ENCODE peak calls at places on chromosomes 12 and 14, in nine cellular contexts. One of them, this sample, is unnamed.

GRCh38 chr12:111448266-111448830 is 42.6 kb downstream of the SH2B3 start:
- DNase-seq in NCI-H460: no peak
- DNase-seq in heart left ventricle: no peak
- DNase-seq in amygdala: no peak
- DNase-seq in HFF-Myc: no peak
- DNase-seq in neuronal stem cell: no peak
- DNase-seq in NCI-H2107: no peak
- DNase-seq in NCI-H1092 treated with DMSO at 0.1 percent for 48 hours: no peak
- DNase-seq in fibroblast of lung: no peak
- DNase-seq in this sample: no peak

GRCh38 chr12:51891843-51892242 is 3.9 kb downstream of the ANKRD33 start:
- DNase-seq in NCI-H460: no peak
- DNase-seq in heart left ventricle: no peak
- DNase-seq in amygdala: no peak
- DNase-seq in HFF-Myc: no peak
- DNase-seq in neuronal stem cell: no peak
- DNase-seq in NCI-H2107: no peak
- DNase-seq in NCI-H1092 treated with DMSO at 0.1 percent for 48 hours: no peak
- DNase-seq in fibroblast of lung: no peak
- DNase-seq in this sample: no peak

GRCh38 chr12:82996168-82996812 is 309.6 kb downstream of the TMTC2 start:
- DNase-seq in NCI-H460: no peak
- DNase-seq in heart left ventricle: no peak
- DNase-seq in amygdala: no peak
- DNase-seq in HFF-Myc: no peak
- DNase-seq in neuronal stem cell: no peak
- DNase-seq in NCI-H2107: no peak
- DNase-seq in NCI-H1092 treated with DMSO at 0.1 percent for 48 hours: no peak
- DNase-seq in fibroblast of lung: peak
- DNase-seq in this sample: no peak

GRCh38 chr12:109125791-109126190 is 9.4 kb downstream of the ACACB start:
- DNase-seq in NCI-H460: no peak
- DNase-seq in heart left ventricle: no peak
- DNase-seq in amygdala: no peak
- DNase-seq in HFF-Myc: no peak
- DNase-seq in neuronal stem cell: no peak
- DNase-seq in NCI-H2107: no peak
- DNase-seq in NCI-H1092 treated with DMSO at 0.1 percent for 48 hours: no peak
- DNase-seq in fibroblast of lung: no peak
- DNase-seq in this sample: no peak

GRCh38 chr12:34400986-34401658 is 378.8 kb downstream of the ALG10 start:
- DNase-seq in NCI-H460: no peak
- DNase-seq in heart left ventricle: peak
- DNase-seq in amygdala: no peak
- DNase-seq in HFF-Myc: no peak
- DNase-seq in neuronal stem cell: no peak
- DNase-seq in NCI-H2107: no peak
- DNase-seq in NCI-H1092 treated with DMSO at 0.1 percent for 48 hours: no peak
- DNase-seq in fibroblast of lung: no peak
- DNase-seq in this sample: no peak

GRCh38 chr14:68794856-68795601 is 2.2 kb upstream of the ZFP36L1 start:
- DNase-seq in NCI-H460: no peak
- DNase-seq in heart left ventricle: no peak
- DNase-seq in amygdala: no peak
- DNase-seq in HFF-Myc: peak
- DNase-seq in neuronal stem cell: no peak
- DNase-seq in NCI-H2107: no peak
- DNase-seq in NCI-H1092 treated with DMSO at 0.1 percent for 48 hours: no peak
- DNase-seq in fibroblast of lung: peak
- DNase-seq in this sample: no peak

GRCh38 chr12:42612258-42612608 is 22.7 kb upstream of the PRICKLE1 start:
- DNase-seq in NCI-H460: no peak
- DNase-seq in heart left ventricle: no peak
- DNase-seq in amygdala: no peak
- DNase-seq in HFF-Myc: no peak
- DNase-seq in neuronal stem cell: no peak
- DNase-seq in NCI-H2107: no peak
- DNase-seq in NCI-H1092 treated with DMSO at 0.1 percent for 48 hours: no peak
- DNase-seq in fibroblast of lung: peak
- DNase-seq in this sample: no peak

GRCh38 chr12:32455607-32456063 is 56.3 kb downstream of the FGD4 start:
- DNase-seq in NCI-H460: peak
- DNase-seq in heart left ventricle: peak
- DNase-seq in amygdala: no peak
- DNase-seq in HFF-Myc: peak
- DNase-seq in neuronal stem cell: peak
- DNase-seq in NCI-H2107: no peak
- DNase-seq in NCI-H1092 treated with DMSO at 0.1 percent for 48 hours: peak
- DNase-seq in fibroblast of lung: peak
- DNase-seq in this sample: peak

GRCh38 chr14:59190372-59190771 is 1.9 kb downstream of the DAAM1 start:
- DNase-seq in NCI-H460: no peak
- DNase-seq in heart left ventricle: no peak
- DNase-seq in amygdala: no peak
- DNase-seq in HFF-Myc: no peak
- DNase-seq in neuronal stem cell: peak
- DNase-seq in NCI-H2107: no peak
- DNase-seq in NCI-H1092 treated with DMSO at 0.1 percent for 48 hours: peak
- DNase-seq in fibroblast of lung: no peak
- DNase-seq in this sample: no peak

GRCh38 chr12:34335819-34336262 is 313.5 kb downstream of the ALG10 start:
- DNase-seq in NCI-H460: no peak
- DNase-seq in heart left ventricle: no peak
- DNase-seq in amygdala: no peak
- DNase-seq in HFF-Myc: no peak
- DNase-seq in neuronal stem cell: no peak
- DNase-seq in NCI-H2107: no peak
- DNase-seq in NCI-H1092 treated with DMSO at 0.1 percent for 48 hours: no peak
- DNase-seq in fibroblast of lung: no peak
- DNase-seq in this sample: no peak

GRCh38 chr12:53659011-53659551 is 16.8 kb downstream of the ATP5MC2 start:
- DNase-seq in NCI-H460: peak
- DNase-seq in heart left ventricle: peak
- DNase-seq in amygdala: peak
- DNase-seq in HFF-Myc: no peak
- DNase-seq in neuronal stem cell: peak
- DNase-seq in NCI-H2107: peak
- DNase-seq in NCI-H1092 treated with DMSO at 0.1 percent for 48 hours: peak
- DNase-seq in fibroblast of lung: peak
- DNase-seq in this sample: no peak

GRCh38 chr12:53290661-53291060 is 4.7 kb upstream of the PFDN5 start:
- DNase-seq in NCI-H460: no peak
- DNase-seq in heart left ventricle: no peak
- DNase-seq in amygdala: no peak
- DNase-seq in HFF-Myc: no peak
- DNase-seq in neuronal stem cell: no peak
- DNase-seq in NCI-H2107: no peak
- DNase-seq in NCI-H1092 treated with DMSO at 0.1 percent for 48 hours: no peak
- DNase-seq in fibroblast of lung: peak
- DNase-seq in this sample: no peak

GRCh38 chr12:118189761-118190181 is 53.8 kb downstream of the PEBP1 start:
- DNase-seq in NCI-H460: no peak
- DNase-seq in heart left ventricle: no peak
- DNase-seq in amygdala: no peak
- DNase-seq in HFF-Myc: no peak
- DNase-seq in neuronal stem cell: peak
- DNase-seq in NCI-H2107: no peak
- DNase-seq in NCI-H1092 treated with DMSO at 0.1 percent for 48 hours: peak
- DNase-seq in fibroblast of lung: peak
- DNase-seq in this sample: no peak

GRCh38 chr12:52344111-52344510 is 22.9 kb upstream of the KRT83 start:
- DNase-seq in NCI-H460: no peak
- DNase-seq in heart left ventricle: no peak
- DNase-seq in amygdala: no peak
- DNase-seq in HFF-Myc: no peak
- DNase-seq in neuronal stem cell: no peak
- DNase-seq in NCI-H2107: no peak
- DNase-seq in NCI-H1092 treated with DMSO at 0.1 percent for 48 hours: no peak
- DNase-seq in fibroblast of lung: no peak
- DNase-seq in this sample: no peak

GRCh38 chr12:95480230-95480629 is 6.3 kb downstream of the METAP2 start:
- DNase-seq in NCI-H460: no peak
- DNase-seq in heart left ventricle: no peak
- DNase-seq in amygdala: no peak
- DNase-seq in HFF-Myc: no peak
- DNase-seq in neuronal stem cell: no peak
- DNase-seq in NCI-H2107: no peak
- DNase-seq in NCI-H1092 treated with DMSO at 0.1 percent for 48 hours: no peak
- DNase-seq in fibroblast of lung: peak
- DNase-seq in this sample: no peak

GRCh38 chr14:21525571-21525970 is 575 bp downstream of the SALL2 start:
- DNase-seq in NCI-H460: no peak
- DNase-seq in heart left ventricle: no peak
- DNase-seq in amygdala: no peak
- DNase-seq in HFF-Myc: no peak
- DNase-seq in neuronal stem cell: no peak
- DNase-seq in NCI-H2107: peak
- DNase-seq in NCI-H1092 treated with DMSO at 0.1 percent for 48 hours: peak
- DNase-seq in fibroblast of lung: peak
- DNase-seq in this sample: no peak

GRCh38 chr12:124109760-124110159 is 136.7 kb downstream of the ZNF664 start:
- DNase-seq in NCI-H460: peak
- DNase-seq in heart left ventricle: no peak
- DNase-seq in amygdala: no peak
- DNase-seq in HFF-Myc: no peak
- DNase-seq in neuronal stem cell: no peak
- DNase-seq in NCI-H2107: no peak
- DNase-seq in NCI-H1092 treated with DMSO at 0.1 percent for 48 hours: no peak
- DNase-seq in fibroblast of lung: no peak
- DNase-seq in this sample: no peak

GRCh38 chr14:31582286-31582691 is 21.1 kb downstream of the NUBPL start:
- DNase-seq in NCI-H460: no peak
- DNase-seq in heart left ventricle: peak
- DNase-seq in amygdala: no peak
- DNase-seq in HFF-Myc: peak
- DNase-seq in neuronal stem cell: peak
- DNase-seq in NCI-H2107: no peak
- DNase-seq in NCI-H1092 treated with DMSO at 0.1 percent for 48 hours: no peak
- DNase-seq in fibroblast of lung: peak
- DNase-seq in this sample: no peak

GRCh38 chr12:53791735-53792326 is 40.1 kb upstream of the CISTR start:
- DNase-seq in NCI-H460: peak
- DNase-seq in heart left ventricle: no peak
- DNase-seq in amygdala: no peak
- DNase-seq in HFF-Myc: no peak
- DNase-seq in neuronal stem cell: no peak
- DNase-seq in NCI-H2107: no peak
- DNase-seq in NCI-H1092 treated with DMSO at 0.1 percent for 48 hours: no peak
- DNase-seq in fibroblast of lung: no peak
- DNase-seq in this sample: no peak

GRCh38 chr14:24690492-24690891 is 56.5 kb upstream of the GZMB start:
- DNase-seq in NCI-H460: no peak
- DNase-seq in heart left ventricle: no peak
- DNase-seq in amygdala: no peak
- DNase-seq in HFF-Myc: no peak
- DNase-seq in neuronal stem cell: no peak
- DNase-seq in NCI-H2107: peak
- DNase-seq in NCI-H1092 treated with DMSO at 0.1 percent for 48 hours: no peak
- DNase-seq in fibroblast of lung: no peak
- DNase-seq in this sample: no peak

GRCh38 chr12:131199221-131199620 is 245.5 kb downstream of the ADGRD1 start:
- DNase-seq in NCI-H460: no peak
- DNase-seq in heart left ventricle: no peak
- DNase-seq in amygdala: no peak
- DNase-seq in HFF-Myc: no peak
- DNase-seq in neuronal stem cell: no peak
- DNase-seq in NCI-H2107: no peak
- DNase-seq in NCI-H1092 treated with DMSO at 0.1 percent for 48 hours: no peak
- DNase-seq in fibroblast of lung: no peak
- DNase-seq in this sample: no peak

GRCh38 chr12:93624595-93625294 is 52.3 kb downstream of the SOCS2 start:
- DNase-seq in NCI-H460: peak
- DNase-seq in heart left ventricle: no peak
- DNase-seq in amygdala: no peak
- DNase-seq in HFF-Myc: peak
- DNase-seq in neuronal stem cell: no peak
- DNase-seq in NCI-H2107: no peak
- DNase-seq in NCI-H1092 treated with DMSO at 0.1 percent for 48 hours: no peak
- DNase-seq in fibroblast of lung: peak
- DNase-seq in this sample: no peak

GRCh38 chr14:71908141-71908540 is 24.1 kb upstream of the RGS6 start:
- DNase-seq in NCI-H460: no peak
- DNase-seq in heart left ventricle: no peak
- DNase-seq in amygdala: no peak
- DNase-seq in HFF-Myc: no peak
- DNase-seq in neuronal stem cell: no peak
- DNase-seq in NCI-H2107: no peak
- DNase-seq in NCI-H1092 treated with DMSO at 0.1 percent for 48 hours: no peak
- DNase-seq in fibroblast of lung: no peak
- DNase-seq in this sample: no peak

GRCh38 chr12:103956515-103957027 is 9.1 kb upstream of the TDG start:
- DNase-seq in NCI-H460: no peak
- DNase-seq in heart left ventricle: no peak
- DNase-seq in amygdala: no peak
- DNase-seq in HFF-Myc: no peak
- DNase-seq in neuronal stem cell: no peak
- DNase-seq in NCI-H2107: no peak
- DNase-seq in NCI-H1092 treated with DMSO at 0.1 percent for 48 hours: peak
- DNase-seq in fibroblast of lung: no peak
- DNase-seq in this sample: no peak

GRCh38 chr12:109115758-109116610 is at the start of gene ACACB:
- DNase-seq in NCI-H460: no peak
- DNase-seq in heart left ventricle: peak
- DNase-seq in amygdala: peak
- DNase-seq in HFF-Myc: no peak
- DNase-seq in neuronal stem cell: no peak
- DNase-seq in NCI-H2107: no peak
- DNase-seq in NCI-H1092 treated with DMSO at 0.1 percent for 48 hours: no peak
- DNase-seq in fibroblast of lung: no peak
- DNase-seq in this sample: peak

GRCh38 chr12:116609715-116610114 is 50.5 kb downstream of the MAP1LC3B2 start:
- DNase-seq in NCI-H460: no peak
- DNase-seq in heart left ventricle: no peak
- DNase-seq in amygdala: no peak
- DNase-seq in HFF-Myc: no peak
- DNase-seq in neuronal stem cell: no peak
- DNase-seq in NCI-H2107: no peak
- DNase-seq in NCI-H1092 treated with DMSO at 0.1 percent for 48 hours: no peak
- DNase-seq in fibroblast of lung: no peak
- DNase-seq in this sample: peak

GRCh38 chr14:101504096-101504948 is 57.0 kb upstream of the DIO3 start:
- DNase-seq in NCI-H460: no peak
- DNase-seq in heart left ventricle: peak
- DNase-seq in amygdala: no peak
- DNase-seq in HFF-Myc: no peak
- DNase-seq in neuronal stem cell: no peak
- DNase-seq in NCI-H2107: no peak
- DNase-seq in NCI-H1092 treated with DMSO at 0.1 percent for 48 hours: no peak
- DNase-seq in fibroblast of lung: no peak
- DNase-seq in this sample: no peak

GRCh38 chr14:51035611-51036192 is 59.2 kb downstream of the TRIM9 start:
- DNase-seq in NCI-H460: peak
- DNase-seq in heart left ventricle: no peak
- DNase-seq in amygdala: no peak
- DNase-seq in HFF-Myc: no peak
- DNase-seq in neuronal stem cell: no peak
- DNase-seq in NCI-H2107: no peak
- DNase-seq in NCI-H1092 treated with DMSO at 0.1 percent for 48 hours: no peak
- DNase-seq in fibroblast of lung: peak
- DNase-seq in this sample: no peak

GRCh38 chr12:26046886-26047285 is 78.0 kb downstream of the BHLHE41 start:
- DNase-seq in NCI-H460: no peak
- DNase-seq in heart left ventricle: no peak
- DNase-seq in amygdala: no peak
- DNase-seq in HFF-Myc: no peak
- DNase-seq in neuronal stem cell: no peak
- DNase-seq in NCI-H2107: no peak
- DNase-seq in NCI-H1092 treated with DMSO at 0.1 percent for 48 hours: no peak
- DNase-seq in fibroblast of lung: no peak
- DNase-seq in this sample: no peak

GRCh38 chr12:83573676-83574075 is 887.0 kb downstream of the TMTC2 start:
- DNase-seq in NCI-H460: peak
- DNase-seq in heart left ventricle: no peak
- DNase-seq in amygdala: no peak
- DNase-seq in HFF-Myc: peak
- DNase-seq in neuronal stem cell: no peak
- DNase-seq in NCI-H2107: no peak
- DNase-seq in NCI-H1092 treated with DMSO at 0.1 percent for 48 hours: no peak
- DNase-seq in fibroblast of lung: peak
- DNase-seq in this sample: no peak

GRCh38 chr12:52351196-52352059 is 15.9 kb downstream of the KRT85 start:
- DNase-seq in NCI-H460: no peak
- DNase-seq in heart left ventricle: peak
- DNase-seq in amygdala: peak
- DNase-seq in HFF-Myc: no peak
- DNase-seq in neuronal stem cell: no peak
- DNase-seq in NCI-H2107: no peak
- DNase-seq in NCI-H1092 treated with DMSO at 0.1 percent for 48 hours: no peak
- DNase-seq in fibroblast of lung: no peak
- DNase-seq in this sample: peak

This sample was measured in GDM1.